ENCODE peak calls at places on chromosomes 5 and 9, in ten cellular contexts. Q is epithelial cell of esophagus, G is aorta, X is astrocyte, A is cardiac fibroblast, C is body of pancreas, Y is K562, B is PC-9, E is fibroblast of mammary gland, N is neuronal stem cell. M is an unnamed sample.

GRCh38 chr9:35078066-35078465 is 1.7 kb downstream of the FANCG start:
- DNase-seq in Q (no peak), G (no peak), X (no peak), A (no peak), C (no peak), Y (no peak), B (no peak), E (no peak), N (no peak), M (no peak)

GRCh38 chr5:151628112-151628823 is 37.1 kb upstream of the FAT2 start:
- DNase-seq in Q (peak), G (peak), X (peak), A (peak), C (no peak), Y (no peak), B (no peak), E (no peak), N (no peak), M (no peak)

GRCh38 chr5:157479612-157480510 is 19.8 kb downstream of the NIPAL4 start:
- DNase-seq in Q (no peak), G (no peak), X (no peak), A (no peak), C (no peak), Y (no peak), B (no peak), E (no peak), N (no peak), M (no peak)

GRCh38 chr9:133256057-133256461 is 18.9 kb downstream of the ABO start:
- DNase-seq in Q (no peak), G (no peak), X (no peak), A (no peak), C (no peak), Y (no peak), B (no peak), E (no peak), N (no peak), M (no peak)

GRCh38 chr9:135505406-135506187 is 5.1 kb downstream of the MRPS2 start:
- DNase-seq in Q (no peak), G (no peak), X (no peak), A (no peak), C (no peak), Y (no peak), B (no peak), E (no peak), N (no peak), M (no peak)

GRCh38 chr9:112863214-112863613 is 27.5 kb downstream of the SLC46A2 start:
- DNase-seq in Q (no peak), G (peak), X (no peak), A (peak), C (peak), Y (no peak), B (no peak), E (peak), N (no peak), M (no peak)

GRCh38 chr5:8676731-8677130 is 807.8 kb downstream of the MTRR start:
- DNase-seq in Q (no peak), G (no peak), X (no peak), A (peak), C (no peak), Y (no peak), B (no peak), E (peak), N (no peak), M (no peak)

GRCh38 chr5:80566711-80567259 is 3.3 kb downstream of the ANKRD34B start:
- DNase-seq in Q (peak), G (no peak), X (no peak), A (no peak), C (no peak), Y (no peak), B (no peak), E (no peak), N (no peak), M (peak)

GRCh38 chr9:96135071-96135825 is 166.7 kb downstream of the HSD17B3 start:
- DNase-seq in Q (no peak), G (no peak), X (peak), A (peak), C (no peak), Y (no peak), B (no peak), E (peak), N (no peak), M (no peak)

GRCh38 chr5:18314192-18314778 is 680.0 kb downstream of the TAF11L14 start:
- DNase-seq in Q (peak), G (no peak), X (peak), A (peak), C (no peak), Y (peak), B (no peak), E (peak), N (no peak), M (no peak)

GRCh38 chr9:92328225-92328624 is 2.5 kb downstream of the CENPP start:
- DNase-seq in Q (peak), G (no peak), X (peak), A (peak), C (no peak), Y (peak), B (no peak), E (peak), N (no peak), M (no peak)

GRCh38 chr9:2116073-2116472 is 100.9 kb downstream of the SMARCA2 start:
- DNase-seq in Q (peak), G (no peak), X (no peak), A (peak), C (no peak), Y (peak), B (no peak), E (peak), N (no peak), M (no peak)

GRCh38 chr9:109411069-109411761 is 86.9 kb downstream of the PTPN3 start:
- DNase-seq in Q (no peak), G (no peak), X (no peak), A (no peak), C (no peak), Y (no peak), B (no peak), E (no peak), N (no peak), M (no peak)

GRCh38 chr9:135147473-135147805 is 60.0 kb downstream of the OLFM1 start:
- DNase-seq in Q (no peak), G (no peak), X (no peak), A (no peak), C (no peak), Y (no peak), B (no peak), E (no peak), N (no peak), M (no peak)

GRCh38 chr9:92385474-92385873 is 18.9 kb downstream of the OGN start:
- DNase-seq in Q (peak), G (no peak), X (no peak), A (no peak), C (no peak), Y (no peak), B (no peak), E (peak), N (no peak), M (no peak)

GRCh38 chr9:108468364-108468763 is 387.4 kb downstream of the ACTL7B start:
- DNase-seq in Q (peak), G (no peak), X (no peak), A (peak), C (no peak), Y (peak), B (peak), E (peak), N (no peak), M (no peak)

GRCh38 chr5:61397238-61397637 is 65.2 kb downstream of the ZSWIM6 start:
- DNase-seq in Q (no peak), G (no peak), X (no peak), A (peak), C (no peak), Y (no peak), B (no peak), E (peak), N (no peak), M (no peak)

GRCh38 chr5:135625961-135626360 is 47.2 kb upstream of the CXCL14 start:
- DNase-seq in Q (no peak), G (no peak), X (no peak), A (no peak), C (no peak), Y (no peak), B (no peak), E (no peak), N (no peak), M (peak)

GRCh38 chr5:4196744-4197646 is 601.4 kb downstream of the IRX1 start:
- DNase-seq in Q (no peak), G (no peak), X (no peak), A (no peak), C (no peak), Y (no peak), B (no peak), E (no peak), N (no peak), M (no peak)

GRCh38 chr5:181170996-181171395 is 23.6 kb downstream of the OR2V2 start:
- DNase-seq in Q (no peak), G (no peak), X (peak), A (no peak), C (no peak), Y (no peak), B (no peak), E (no peak), N (no peak), M (no peak)

GRCh38 chr5:149004559-149004958 is 58.3 kb downstream of the SH3TC2 start:
- DNase-seq in Q (no peak), G (no peak), X (no peak), A (no peak), C (no peak), Y (no peak), B (no peak), E (no peak), N (no peak), M (no peak)

GRCh38 chr5:160230686-160231527 is 1.6 kb downstream of the FABP6 start:
- DNase-seq in Q (peak), G (peak), X (peak), A (peak), C (peak), Y (no peak), B (peak), E (peak), N (no peak), M (no peak)

GRCh38 chr5:122699226-122699625 is 75.7 kb upstream of the SNX2 start:
- DNase-seq in Q (no peak), G (no peak), X (no peak), A (no peak), C (no peak), Y (no peak), B (no peak), E (peak), N (no peak), M (no peak)

GRCh38 chr5:147310059-147310704 is 75.4 kb downstream of the STK32A start:
- DNase-seq in Q (peak), G (peak), X (peak), A (peak), C (peak), Y (no peak), B (peak), E (peak), N (no peak), M (no peak)

GRCh38 chr5:140196406-140196805 is 21.4 kb downstream of the CYSTM1 start:
- DNase-seq in Q (no peak), G (no peak), X (no peak), A (peak), C (no peak), Y (no peak), B (no peak), E (no peak), N (no peak), M (no peak)

GRCh38 chr5:40483316-40483715 is 196.4 kb upstream of the PTGER4 start:
- DNase-seq in Q (no peak), G (no peak), X (no peak), A (peak), C (no peak), Y (no peak), B (no peak), E (peak), N (no peak), M (no peak)

DNA sequence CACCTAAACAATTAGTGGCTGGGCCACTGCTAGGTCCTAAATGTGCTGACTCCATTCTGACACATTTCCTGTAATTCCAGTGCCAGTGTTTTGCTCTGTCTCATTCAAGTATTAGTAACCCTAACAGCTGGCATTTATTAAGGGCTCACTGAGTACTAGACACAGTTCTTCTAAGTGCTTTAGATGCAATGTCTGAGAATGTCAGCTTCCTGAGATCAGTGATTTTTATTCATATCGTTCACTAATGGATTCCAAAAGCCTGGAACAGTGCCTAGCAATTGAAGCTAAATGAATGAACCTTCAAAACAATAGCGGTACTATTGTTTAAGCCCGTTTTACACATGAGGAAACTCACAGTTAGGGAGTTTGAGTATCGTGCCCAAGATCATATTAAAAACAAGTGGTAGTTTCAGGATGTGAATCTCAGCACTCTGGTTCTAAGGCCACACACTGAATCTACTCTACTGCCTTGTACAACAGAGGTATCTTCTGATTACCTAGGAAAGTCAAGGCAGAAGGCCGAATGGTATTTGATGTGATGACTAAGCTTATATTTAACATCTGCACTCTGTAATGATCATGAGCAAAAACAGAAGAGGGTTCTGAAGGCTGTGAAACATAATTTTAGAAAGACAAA is 304.0 kb downstream of the PJA2 start:
- DNase-seq in Q (peak), G (no peak), X (peak), A (peak), C (peak), Y (no peak), B (no peak), E (peak), N (no peak), M (no peak)
- H3K4me3 ChIP-seq in Q (no peak), G (peak), X (peak), A (no peak), C (no peak), Y (no peak), B (no peak), E (peak), N (no peak), M (no peak)

GRCh38 chr5:90640484-90641059 is 82.0 kb downstream of the ADGRV1 start:
- DNase-seq in Q (peak), G (no peak), X (peak), A (no peak), C (peak), Y (peak), B (no peak), E (no peak), N (no peak), M (no peak)
- H3K4me3 ChIP-seq in Q (no peak), G (no peak), X (no peak), A (no peak), C (no peak), Y (peak), B (no peak), E (no peak), N (no peak), M (no peak)

DNA sequence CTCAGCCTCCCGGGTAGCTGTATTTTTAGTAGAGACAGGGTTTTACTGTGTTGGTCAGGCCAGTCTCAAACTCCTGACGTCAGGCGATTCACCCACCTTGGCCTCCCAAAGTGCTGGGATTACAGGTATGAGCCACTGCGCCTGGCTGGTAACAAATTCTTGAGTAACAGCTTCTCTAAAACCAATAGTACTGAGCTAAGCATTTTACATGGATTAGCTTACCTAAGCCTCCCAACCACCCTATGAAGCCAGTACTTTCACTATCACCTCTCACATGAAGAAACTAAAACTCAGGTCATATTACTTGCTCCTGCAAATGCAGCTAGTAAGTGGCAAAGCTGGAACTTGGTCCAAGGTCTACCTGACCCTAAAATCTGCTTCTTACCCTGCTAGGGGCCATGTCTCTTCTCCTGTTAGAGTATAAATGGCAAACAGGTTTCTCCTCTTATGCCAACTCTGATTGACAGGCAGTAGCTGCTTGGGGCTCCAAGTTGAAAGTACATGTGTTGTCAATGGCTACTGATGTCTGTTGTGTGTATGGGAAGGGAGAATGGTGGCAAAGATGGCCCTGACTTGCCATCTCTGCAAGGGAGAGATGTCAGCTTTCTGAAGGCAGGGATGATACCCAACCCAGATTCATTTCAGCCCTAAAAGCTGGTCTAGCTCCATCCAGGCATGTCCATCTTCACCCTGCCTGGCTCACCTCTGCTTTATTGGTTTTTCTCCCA is 4.0 kb downstream of the PHF19 start:
- DNase-seq in Q (no peak), G (no peak), X (no peak), A (no peak), C (no peak), Y (no peak), B (no peak), E (no peak), N (no peak), M (no peak)
- H3K4me3 ChIP-seq in Q (no peak), G (no peak), X (no peak), A (no peak), C (no peak), Y (no peak), B (no peak), E (no peak), N (no peak), M (no peak)

DNA sequence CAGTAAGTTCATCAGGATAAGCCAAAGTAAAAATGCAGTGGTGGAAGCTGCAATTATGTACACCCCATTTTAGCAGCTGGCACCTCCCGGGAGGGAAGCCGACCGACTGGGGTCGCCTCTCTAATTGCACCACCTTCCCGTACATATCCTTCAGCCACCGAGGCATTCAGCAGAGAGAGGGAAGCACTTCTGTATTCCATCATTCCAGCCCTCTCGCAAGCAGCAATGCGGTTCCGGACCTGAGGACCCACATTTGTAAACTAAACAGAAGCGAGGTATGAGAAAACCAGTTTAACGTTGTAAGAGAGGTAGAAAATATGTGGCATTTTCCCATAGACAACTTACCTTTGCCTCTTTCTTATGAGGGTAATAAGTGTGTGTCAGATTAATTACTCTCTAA is 123.7 kb upstream of the RETREG1 start:
- DNase-seq in Q (no peak), G (no peak), X (no peak), A (no peak), C (no peak), Y (no peak), B (no peak), E (no peak), N (no peak), M (no peak)
- H3K4me3 ChIP-seq in Q (no peak), G (no peak), X (no peak), A (no peak), C (no peak), Y (no peak), B (no peak), E (no peak), N (peak), M (peak)

GRCh38 chr5:87116821-87117512 is 150.7 kb upstream of the RASA1 start:
- DNase-seq in Q (peak), G (no peak), X (peak), A (peak), C (no peak), Y (no peak), B (no peak), E (peak), N (no peak), M (no peak)

GRCh38 chr5:87114631-87115030 is 153.1 kb upstream of the RASA1 start:
- DNase-seq in Q (peak), G (no peak), X (no peak), A (no peak), C (no peak), Y (no peak), B (peak), E (no peak), N (no peak), M (no peak)

GRCh38 chr5:87113848-87114247 is 153.8 kb upstream of the RASA1 start:
- DNase-seq in Q (peak), G (no peak), X (peak), A (peak), C (no peak), Y (no peak), B (no peak), E (peak), N (no peak), M (no peak)

GRCh38 chr5:87119588-87119987 is 148.1 kb upstream of the RASA1 start:
- DNase-seq in Q (peak), G (no peak), X (no peak), A (no peak), C (no peak), Y (no peak), B (no peak), E (no peak), N (no peak), M (no peak)

GRCh38 chr5:87115839-87116364 is 151.8 kb upstream of the RASA1 start:
- DNase-seq in Q (no peak), G (no peak), X (no peak), A (no peak), C (no peak), Y (peak), B (no peak), E (no peak), N (no peak), M (no peak)
- H3K4me3 ChIP-seq in Q (no peak), G (no peak), X (no peak), A (no peak), C (no peak), Y (no peak), B (no peak), E (no peak), N (no peak), M (no peak)

GRCh38 chr9:37026085-37026935 is 7.8 kb downstream of the PAX5 start:
- DNase-seq in Q (no peak), G (no peak), X (no peak), A (no peak), C (no peak), Y (no peak), B (no peak), E (no peak), N (no peak), M (no peak)

GRCh38 chr9:37026936-37027581 is 7.0 kb downstream of the PAX5 start:
- DNase-seq in Q (no peak), G (no peak), X (no peak), A (no peak), C (no peak), Y (no peak), B (no peak), E (no peak), N (no peak), M (no peak)

GRCh38 chr9:37029304-37029775 is 4.7 kb downstream of the PAX5 start:
- DNase-seq in Q (no peak), G (no peak), X (no peak), A (no peak), C (no peak), Y (peak), B (no peak), E (no peak), N (no peak), M (no peak)

GRCh38 chr9:37028425-37029031 is 5.5 kb downstream of the PAX5 start:
- DNase-seq in Q (no peak), G (no peak), X (no peak), A (no peak), C (no peak), Y (no peak), B (no peak), E (no peak), N (no peak), M (no peak)

GRCh38 chr9:37027582-37028424 is 6.3 kb downstream of the PAX5 start:
- DNase-seq in Q (peak), G (peak), X (peak), A (peak), C (peak), Y (peak), B (peak), E (peak), N (peak), M (no peak)
- H3K4me3 ChIP-seq in Q (no peak), G (no peak), X (peak), A (no peak), C (no peak), Y (peak), B (peak), E (no peak), N (peak), M (no peak)

GRCh38 chr5:98997000-98997399 is 68.2 kb upstream of the CHD1 start:
- DNase-seq in Q (peak), G (no peak), X (peak), A (peak), C (no peak), Y (no peak), B (no peak), E (peak), N (no peak), M (no peak)
- H3K4me3 ChIP-seq in Q (no peak), G (no peak), X (no peak), A (no peak), C (no peak), Y (no peak), B (no peak), E (no peak), N (no peak), M (no peak)

DNA sequence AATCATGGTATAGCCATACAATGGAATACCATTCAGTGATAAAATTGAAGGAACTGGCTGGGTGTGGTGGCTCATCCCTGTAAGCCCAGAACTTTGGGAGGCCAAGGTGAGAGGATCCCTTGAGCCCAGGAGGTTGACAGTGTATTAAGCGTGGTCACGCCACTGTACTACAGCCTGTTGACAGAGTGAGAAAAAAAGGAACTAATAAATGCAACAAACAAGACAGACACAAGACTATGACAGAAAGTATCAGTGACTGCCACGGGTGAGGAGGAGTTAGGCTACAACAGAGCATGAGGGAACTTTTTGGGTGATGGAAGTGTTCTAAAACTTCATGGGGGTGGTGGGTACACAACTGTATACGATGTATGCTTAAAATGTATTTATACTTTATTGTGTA is 2.2 kb downstream of the FNIP1 start:
- DNase-seq in Q (no peak), G (no peak), X (no peak), A (no peak), C (no peak), Y (peak), B (no peak), E (no peak), N (no peak), M (no peak)
- H3K4me3 ChIP-seq in Q (no peak), G (no peak), X (peak), A (peak), C (no peak), Y (peak), B (peak), E (peak), N (peak), M (peak)